ENCODE peak calls at places on chromosomes 5 and 9, in seven cellular contexts. B is right atrium auricular region, F is psoas muscle, K is AG10803, M is astrocyte of the spinal cord, Z is cardiac fibroblast, J is HFF-Myc. A is an unnamed sample.
A peak's percentile ranks its signal among the peaks of the same experiment; 100 is the strongest.

GRCh38 chr5:96991708-96992107 is 55.8 kb downstream of the LNPEP start:
- DNase-seq in B (no peak), K (no peak), M (no peak), Z (no peak), J (no peak), F (no peak), A (no peak)

GRCh38 chr5:141420855-141421488 is at the start of gene PCDHGA11:
- DNase-seq in K (peak; percentile 63), M (peak; percentile 82), F (peak; percentile 29), B (no peak), Z (peak; percentile 79), J (no peak), A (peak; percentile 20)

GRCh38 chr9:134141906-134142305 is 6.0 kb downstream of the WDR5 start:
- DNase-seq in M (no peak), F (no peak), J (no peak), Z (no peak), B (no peak), K (no peak), A (no peak)

GRCh38 chr9:126431112-126431742 is 104.6 kb downstream of the MVB12B start:
- DNase-seq in Z (no peak), K (no peak), M (no peak), J (no peak), B (no peak), F (no peak), A (no peak)

GRCh38 chr5:178350361-178351220 is 118.0 kb upstream of the PHYKPL start:
- DNase-seq in J (no peak), B (no peak), Z (no peak), F (no peak), K (peak; percentile 28), M (no peak), A (no peak)

GRCh38 chr5:142829821-142830220 is 59.6 kb downstream of the ARHGAP26 start:
- DNase-seq in J (no peak), M (peak; percentile 46), F (no peak), K (peak; percentile 70), Z (no peak), B (no peak), A (no peak)

GRCh38 chr9:34549407-34549732 is 26.6 kb upstream of the ENHO start:
- DNase-seq in J (no peak), F (no peak), M (no peak), Z (no peak), K (no peak), B (peak; percentile 55), A (no peak)

GRCh38 chr5:86030753-86031152 is 587.0 kb upstream of the COX7C start:
- DNase-seq in M (no peak), J (no peak), K (no peak), Z (no peak), B (no peak), F (no peak), A (no peak)

GRCh38 chr5:142432961-142433360 is 108.1 kb upstream of the SPRY4 start:
- DNase-seq in J (no peak), Z (no peak), M (no peak), B (no peak), F (no peak), K (no peak), A (no peak)

GRCh38 chr5:2149196-2149541 is 266.4 kb upstream of the IRX4 start:
- DNase-seq in Z (no peak), M (no peak), K (no peak), B (no peak), J (no peak), F (no peak), A (peak; percentile 33)

GRCh38 chr9:109498195-109499060 is at the start of gene PTPN3:
- DNase-seq in F (peak; percentile 21), K (no peak), B (no peak), J (no peak), M (no peak), Z (no peak), A (no peak)

GRCh38 chr5:123119334-123119986 is 30.4 kb downstream of the PRDM6 start:
- DNase-seq in J (no peak), K (peak; percentile 63), Z (peak; percentile 67), M (peak; percentile 20), F (no peak), B (no peak), A (no peak)

GRCh38 chr9:25724424-25724823 is 46.2 kb upstream of the TUSC1 start:
- DNase-seq in J (no peak), K (peak; percentile 31), F (no peak), Z (no peak), M (peak; percentile 73), B (no peak), A (peak; percentile 54)

GRCh38 chr5:4027335-4027734 is 431.7 kb downstream of the IRX1 start:
- DNase-seq in M (no peak), B (no peak), J (no peak), Z (no peak), F (no peak), K (peak; percentile 24), A (no peak)

GRCh38 chr5:172556971-172557461 is 84.0 kb upstream of the NEURL1B start:
- DNase-seq in B (peak; percentile 69), K (no peak), F (no peak), Z (peak; percentile 41), M (no peak), J (no peak), A (no peak)

GRCh38 chr5:154862766-154863165 is 4.3 kb downstream of the CNOT8 start:
- DNase-seq in F (no peak), M (peak; percentile 30), K (peak; percentile 55), B (no peak), J (no peak), Z (peak; percentile 15), A (peak; percentile 35)

GRCh38 chr5:154861946-154862345 is 3.5 kb downstream of the CNOT8 start:
- DNase-seq in B (no peak), F (no peak), M (no peak), J (no peak), K (no peak), Z (no peak), A (no peak)

GRCh38 chr5:154860123-154860522 is 1.7 kb downstream of the CNOT8 start:
- DNase-seq in Z (peak; percentile 68), J (no peak), F (peak; percentile 56), B (no peak), K (peak; percentile 81), M (no peak), A (no peak)

GRCh38 chr5:154858972-154859950 is 834 bp downstream of the CNOT8 start:
- DNase-seq in Z (peak; percentile 7), J (no peak), B (no peak), K (no peak), M (no peak), F (no peak), A (no peak)

GRCh38 chr5:154860765-154861164 is 2.3 kb downstream of the CNOT8 start:
- DNase-seq in K (no peak), J (no peak), Z (no peak), F (no peak), M (no peak), B (no peak), A (no peak)
- H3K4me3 ChIP-seq in K (peak overlapping the region; percentile 93), J (peak overlapping the region; percentile 85), Z (no peak overlapping the region), F (peak overlapping the region; percentile 76), M (no peak overlapping the region), B (no peak overlapping the region), A (peak overlapping the region; percentile 84)

GRCh38 chr5:145962001-145962400 is 25.6 kb downstream of the SH3RF2 start:
- DNase-seq in J (no peak), M (no peak), F (no peak), B (no peak), K (no peak), Z (no peak), A (no peak)

GRCh38 chr5:145957388-145957787 is 21.0 kb downstream of the SH3RF2 start:
- DNase-seq in B (no peak), Z (no peak), M (no peak), J (no peak), K (no peak), F (no peak), A (no peak)

GRCh38 chr5:145960166-145960565 is 23.8 kb downstream of the SH3RF2 start:
- DNase-seq in B (no peak), Z (no peak), J (no peak), K (peak; percentile 56), M (no peak), F (no peak), A (no peak)

GRCh38 chr5:145960848-145961600 is 24.6 kb downstream of the SH3RF2 start:
- DNase-seq in F (no peak), B (no peak), Z (no peak), K (no peak), J (no peak), M (no peak), A (no peak)

DNA sequence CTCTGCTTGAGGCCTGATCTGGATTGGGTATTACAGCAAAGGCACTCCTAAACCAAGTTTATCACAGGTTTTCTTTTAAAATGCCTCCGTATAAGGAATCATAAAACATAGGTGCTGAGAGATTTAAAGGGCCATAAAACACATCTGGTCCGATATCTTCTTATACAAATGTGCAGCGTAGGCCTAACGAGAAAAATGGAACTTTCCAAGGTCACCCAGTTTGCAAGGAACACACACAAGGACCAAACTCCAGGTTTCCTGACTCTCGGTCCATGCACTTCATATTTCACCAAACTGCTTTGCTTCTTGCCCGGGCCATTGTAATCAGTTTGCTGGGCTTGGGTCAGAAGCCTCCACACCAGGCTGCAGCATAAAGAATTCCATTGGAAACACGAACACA is 22.1 kb downstream of the SH3RF2 start:
- DNase-seq in B (no peak), M (no peak), J (no peak), Z (no peak), K (no peak), F (no peak), A (no peak)
- TF ChIP-seq CTCF in B (no peak), M (no peak), J (no peak), Z (no peak), K (no peak), F (no peak), A (no peak)

DNA sequence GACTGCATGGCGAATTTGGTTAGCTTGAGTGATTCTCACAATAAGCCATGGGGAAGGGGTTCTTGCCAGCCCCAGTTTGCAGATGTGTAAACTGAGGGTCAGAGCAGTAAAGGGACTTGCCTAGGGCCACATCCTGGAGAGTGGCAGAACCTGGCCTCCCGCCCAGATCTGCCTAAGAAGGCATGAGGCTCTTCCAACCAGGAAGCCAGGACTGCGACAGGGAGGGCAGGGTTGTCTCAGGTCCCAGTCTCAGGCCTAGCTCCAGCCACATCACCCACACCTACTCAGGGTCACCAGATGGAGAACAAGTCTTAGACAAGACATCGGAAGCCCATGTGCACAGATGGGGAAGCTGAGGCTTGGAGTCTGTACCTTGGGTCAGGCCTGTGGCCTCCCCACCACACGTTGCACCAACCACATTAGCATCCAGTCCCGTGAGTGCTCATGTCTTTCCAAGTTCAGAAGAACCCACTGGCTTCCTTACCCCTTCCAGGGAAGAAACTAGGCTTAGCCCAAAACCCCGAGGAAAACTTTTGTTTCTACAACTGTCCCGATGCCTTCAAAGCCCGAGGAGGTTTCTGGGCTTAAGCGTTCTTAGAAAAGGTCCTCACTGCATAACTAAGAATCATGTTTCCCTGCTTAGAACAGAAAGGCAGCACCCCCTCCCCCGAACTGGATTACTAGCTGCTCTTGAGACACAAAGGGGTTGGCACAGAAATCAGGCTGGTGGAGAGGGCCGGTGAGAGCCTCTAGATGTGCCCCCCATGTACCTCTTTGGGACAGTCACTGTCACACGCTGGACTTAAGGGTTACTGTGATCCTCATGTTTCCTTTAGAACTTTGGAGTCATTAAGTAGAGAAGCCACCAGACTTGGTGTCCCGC is 2.3 kb downstream of the FAM78A start:
- DNase-seq in B (no peak), F (no peak), M (no peak), Z (no peak), K (no peak), J (no peak), A (no peak)
- H3K4me3 ChIP-seq in B (peak overlapping the region; percentile 76), F (peak overlapping the region; percentile 70), M (no peak overlapping the region), Z (no peak overlapping the region), K (no peak overlapping the region), J (no peak overlapping the region), A (no peak overlapping the region)

GRCh38 chr9:129569506-129570449 is 51.1 kb downstream of the C9orf50 start:
- DNase-seq in F (no peak), K (peak; percentile 44), J (no peak), Z (peak; percentile 41), M (peak; percentile 60), B (no peak), A (no peak)
- TF ChIP-seq CTCF in F (peak; percentile 26), K (peak; percentile 47), J (peak; percentile 57), Z (peak; percentile 47), M (peak; percentile 46), B (peak; percentile 27), A (peak; percentile 43)